ENCODE peak calls at places on chromosomes 6 and 20, in ten cellular contexts. One of them, this sample, is unnamed.

GRCh38 chr6:154842828-154843227 is 109.6 kb downstream of the SCAF8 start:
- DNase-seq in RPMI8226: no peak
- DNase-seq in left lung: no peak
- DNase-seq in T-helper 2 cell: no peak
- DNase-seq in amygdala: no peak
- DNase-seq in CD8-positive, alpha-beta T cell: no peak
- DNase-seq in GM23248: no peak
- DNase-seq in lower lobe of right lung: no peak
- DNase-seq in ELR: no peak
- DNase-seq in activated T-cell treated with anti-CD3 and anti-CD28 coated beads, Interleukin-2, amount 50 U/mL, for 4 hours: no peak
- DNase-seq in this sample: no peak

GRCh38 chr6:7786206-7786605 is 60.3 kb downstream of the BMP6 start:
- DNase-seq in activated T-cell treated with anti-CD3 and anti-CD28 coated beads, Interleukin-2, amount 50 U/mL, for 4 hours: no peak
- DNase-seq in RPMI8226: no peak
- DNase-seq in GM23248: peak; percentile 32
- DNase-seq in amygdala: no peak
- DNase-seq in ELR: no peak
- DNase-seq in left lung: no peak
- DNase-seq in CD8-positive, alpha-beta T cell: no peak
- DNase-seq in T-helper 2 cell: no peak
- DNase-seq in lower lobe of right lung: no peak
- DNase-seq in this sample: no peak

GRCh38 chr6:26536571-26537159 is 1.5 kb upstream of the HMGN4 start:
- DNase-seq in amygdala: no peak
- DNase-seq in RPMI8226: peak; percentile 78
- DNase-seq in lower lobe of right lung: no peak
- DNase-seq in activated T-cell treated with anti-CD3 and anti-CD28 coated beads, Interleukin-2, amount 50 U/mL, for 4 hours: no peak
- DNase-seq in CD8-positive, alpha-beta T cell: peak; percentile 53
- DNase-seq in ELR: peak; percentile 76
- DNase-seq in left lung: no peak
- DNase-seq in GM23248: peak; percentile 72
- DNase-seq in T-helper 2 cell: no peak
- DNase-seq in this sample: peak; percentile 38

GRCh38 chr20:49045440-49046086 is 549 bp upstream of the CSE1L start:
- DNase-seq in RPMI8226: peak; percentile 50
- DNase-seq in activated T-cell treated with anti-CD3 and anti-CD28 coated beads, Interleukin-2, amount 50 U/mL, for 4 hours: no peak
- DNase-seq in CD8-positive, alpha-beta T cell: no peak
- DNase-seq in lower lobe of right lung: peak; percentile 68
- DNase-seq in ELR: peak; percentile 23
- DNase-seq in T-helper 2 cell: peak; percentile 1
- DNase-seq in amygdala: peak; percentile 27
- DNase-seq in GM23248: peak; percentile 16
- DNase-seq in left lung: peak; percentile 84
- DNase-seq in this sample: no peak

GRCh38 chr6:2839982-2840793 is 1.5 kb downstream of the SERPINB1 start:
- DNase-seq in GM23248: peak; percentile 34
- DNase-seq in left lung: no peak
- DNase-seq in ELR: no peak
- DNase-seq in lower lobe of right lung: no peak
- DNase-seq in T-helper 2 cell: no peak
- DNase-seq in amygdala: no peak
- DNase-seq in RPMI8226: no peak
- DNase-seq in activated T-cell treated with anti-CD3 and anti-CD28 coated beads, Interleukin-2, amount 50 U/mL, for 4 hours: no peak
- DNase-seq in CD8-positive, alpha-beta T cell: no peak
- DNase-seq in this sample: no peak

GRCh38 chr6:105649192-105649591 is 246.3 kb upstream of the PREP start:
- DNase-seq in amygdala: no peak
- DNase-seq in CD8-positive, alpha-beta T cell: no peak
- DNase-seq in GM23248: no peak
- DNase-seq in left lung: no peak
- DNase-seq in ELR: no peak
- DNase-seq in RPMI8226: no peak
- DNase-seq in activated T-cell treated with anti-CD3 and anti-CD28 coated beads, Interleukin-2, amount 50 U/mL, for 4 hours: no peak
- DNase-seq in T-helper 2 cell: no peak
- DNase-seq in lower lobe of right lung: no peak
- DNase-seq in this sample: no peak

GRCh38 chr20:31605902-31606677 is 1.0 kb downstream of the ID1 start:
- DNase-seq in GM23248: peak; percentile 60
- DNase-seq in CD8-positive, alpha-beta T cell: peak; percentile 49
- DNase-seq in left lung: peak; percentile 85
- DNase-seq in amygdala: peak; percentile 10
- DNase-seq in activated T-cell treated with anti-CD3 and anti-CD28 coated beads, Interleukin-2, amount 50 U/mL, for 4 hours: no peak
- DNase-seq in T-helper 2 cell: no peak
- DNase-seq in lower lobe of right lung: peak; percentile 63
- DNase-seq in ELR: peak; percentile 43
- DNase-seq in RPMI8226: peak; percentile 34
- DNase-seq in this sample: peak; percentile 27

GRCh38 chr6:7143161-7143974 is 35.6 kb downstream of the RREB1 start:
- DNase-seq in T-helper 2 cell: no peak
- DNase-seq in left lung: no peak
- DNase-seq in activated T-cell treated with anti-CD3 and anti-CD28 coated beads, Interleukin-2, amount 50 U/mL, for 4 hours: no peak
- DNase-seq in lower lobe of right lung: no peak
- DNase-seq in GM23248: peak; percentile 68
- DNase-seq in ELR: no peak
- DNase-seq in CD8-positive, alpha-beta T cell: no peak
- DNase-seq in RPMI8226: peak; percentile 35
- DNase-seq in amygdala: peak; percentile 37
- DNase-seq in this sample: peak; percentile 93

GRCh38 chr6:152651986-152652385 is 14.8 kb upstream of the SYNE1 start:
- DNase-seq in left lung: no peak
- DNase-seq in activated T-cell treated with anti-CD3 and anti-CD28 coated beads, Interleukin-2, amount 50 U/mL, for 4 hours: no peak
- DNase-seq in ELR: peak; percentile 20
- DNase-seq in lower lobe of right lung: no peak
- DNase-seq in CD8-positive, alpha-beta T cell: no peak
- DNase-seq in GM23248: peak; percentile 57
- DNase-seq in T-helper 2 cell: no peak
- DNase-seq in amygdala: no peak
- DNase-seq in RPMI8226: no peak
- DNase-seq in this sample: no peak

GRCh38 chr20:4170621-4171537 is 155.5 kb upstream of the RNF24 start:
- DNase-seq in T-helper 2 cell: no peak
- DNase-seq in GM23248: no peak
- DNase-seq in amygdala: no peak
- DNase-seq in lower lobe of right lung: no peak
- DNase-seq in RPMI8226: no peak
- DNase-seq in ELR: peak; percentile 9
- DNase-seq in CD8-positive, alpha-beta T cell: no peak
- DNase-seq in left lung: no peak
- DNase-seq in activated T-cell treated with anti-CD3 and anti-CD28 coated beads, Interleukin-2, amount 50 U/mL, for 4 hours: no peak
- DNase-seq in this sample: no peak

GRCh38 chr6:170029416-170030283 is 261.2 kb downstream of the DLL1 start:
- DNase-seq in amygdala: no peak
- DNase-seq in activated T-cell treated with anti-CD3 and anti-CD28 coated beads, Interleukin-2, amount 50 U/mL, for 4 hours: no peak
- DNase-seq in left lung: peak; percentile 54
- DNase-seq in GM23248: no peak
- DNase-seq in ELR: no peak
- DNase-seq in lower lobe of right lung: no peak
- DNase-seq in CD8-positive, alpha-beta T cell: peak; percentile 45
- DNase-seq in T-helper 2 cell: no peak
- DNase-seq in RPMI8226: no peak
- DNase-seq in this sample: no peak

GRCh38 chr6:154932562-154933027 is 62.5 kb upstream of the TIAM2 start:
- DNase-seq in lower lobe of right lung: no peak
- DNase-seq in T-helper 2 cell: no peak
- DNase-seq in CD8-positive, alpha-beta T cell: no peak
- DNase-seq in ELR: peak; percentile 84
- DNase-seq in GM23248: peak; percentile 73
- DNase-seq in RPMI8226: no peak
- DNase-seq in amygdala: no peak
- DNase-seq in left lung: no peak
- DNase-seq in activated T-cell treated with anti-CD3 and anti-CD28 coated beads, Interleukin-2, amount 50 U/mL, for 4 hours: no peak
- DNase-seq in this sample: no peak

GRCh38 chr20:18287546-18287914 is 797 bp upstream of the ZNF133 start:
- DNase-seq in RPMI8226: no peak
- DNase-seq in activated T-cell treated with anti-CD3 and anti-CD28 coated beads, Interleukin-2, amount 50 U/mL, for 4 hours: no peak
- DNase-seq in amygdala: peak; percentile 39
- DNase-seq in ELR: no peak
- DNase-seq in lower lobe of right lung: peak; percentile 58
- DNase-seq in T-helper 2 cell: no peak
- DNase-seq in left lung: no peak
- DNase-seq in GM23248: peak; percentile 51
- DNase-seq in CD8-positive, alpha-beta T cell: no peak
- DNase-seq in this sample: no peak

GRCh38 chr6:47655719-47656595 is 42.4 kb upstream of the ADGRF4 start:
- DNase-seq in activated T-cell treated with anti-CD3 and anti-CD28 coated beads, Interleukin-2, amount 50 U/mL, for 4 hours: peak; percentile 12
- DNase-seq in ELR: peak; percentile 68
- DNase-seq in amygdala: no peak
- DNase-seq in T-helper 2 cell: no peak
- DNase-seq in left lung: peak; percentile 66
- DNase-seq in RPMI8226: no peak
- DNase-seq in lower lobe of right lung: no peak
- DNase-seq in CD8-positive, alpha-beta T cell: peak; percentile 48
- DNase-seq in GM23248: peak; percentile 53
- DNase-seq in this sample: no peak

GRCh38 chr6:18362058-18362561 is 25.0 kb upstream of the RNF144B start:
- DNase-seq in CD8-positive, alpha-beta T cell: no peak
- DNase-seq in amygdala: no peak
- DNase-seq in lower lobe of right lung: no peak
- DNase-seq in ELR: peak; percentile 67
- DNase-seq in left lung: no peak
- DNase-seq in T-helper 2 cell: no peak
- DNase-seq in GM23248: peak; percentile 92
- DNase-seq in activated T-cell treated with anti-CD3 and anti-CD28 coated beads, Interleukin-2, amount 50 U/mL, for 4 hours: no peak
- DNase-seq in RPMI8226: peak; percentile 65
- DNase-seq in this sample: no peak

GRCh38 chr20:20824924-20825584 is 112.6 kb upstream of the RALGAPA2 start:
- DNase-seq in RPMI8226: peak; percentile 76
- DNase-seq in T-helper 2 cell: no peak
- DNase-seq in activated T-cell treated with anti-CD3 and anti-CD28 coated beads, Interleukin-2, amount 50 U/mL, for 4 hours: peak; percentile 25
- DNase-seq in GM23248: peak; percentile 47
- DNase-seq in CD8-positive, alpha-beta T cell: peak; percentile 64
- DNase-seq in left lung: peak; percentile 83
- DNase-seq in ELR: peak; percentile 45
- DNase-seq in amygdala: peak; percentile 48
- DNase-seq in lower lobe of right lung: peak; percentile 68
- DNase-seq in this sample: peak; percentile 77

GRCh38 chr6:139062921-139063320 is 34.4 kb downstream of the ABRACL start:
- DNase-seq in activated T-cell treated with anti-CD3 and anti-CD28 coated beads, Interleukin-2, amount 50 U/mL, for 4 hours: no peak
- DNase-seq in ELR: no peak
- DNase-seq in lower lobe of right lung: no peak
- DNase-seq in left lung: no peak
- DNase-seq in CD8-positive, alpha-beta T cell: no peak
- DNase-seq in amygdala: no peak
- DNase-seq in RPMI8226: no peak
- DNase-seq in GM23248: peak; percentile 44
- DNase-seq in T-helper 2 cell: no peak
- DNase-seq in this sample: no peak

GRCh38 chr6:118680452-118681095 is 29.2 kb upstream of the CEP85L start:
- DNase-seq in amygdala: no peak
- DNase-seq in RPMI8226: no peak
- DNase-seq in lower lobe of right lung: no peak
- DNase-seq in GM23248: no peak
- DNase-seq in ELR: no peak
- DNase-seq in activated T-cell treated with anti-CD3 and anti-CD28 coated beads, Interleukin-2, amount 50 U/mL, for 4 hours: no peak
- DNase-seq in T-helper 2 cell: no peak
- DNase-seq in left lung: no peak
- DNase-seq in CD8-positive, alpha-beta T cell: no peak
- DNase-seq in this sample: no peak

GRCh38 chr6:6588064-6588923 is at the start of gene LY86:
- DNase-seq in activated T-cell treated with anti-CD3 and anti-CD28 coated beads, Interleukin-2, amount 50 U/mL, for 4 hours: no peak
- DNase-seq in CD8-positive, alpha-beta T cell: peak; percentile 66
- DNase-seq in T-helper 2 cell: no peak
- DNase-seq in GM23248: no peak
- DNase-seq in amygdala: no peak
- DNase-seq in RPMI8226: peak; percentile 94
- DNase-seq in ELR: no peak
- DNase-seq in left lung: no peak
- DNase-seq in lower lobe of right lung: no peak
- DNase-seq in this sample: no peak

GRCh38 chr6:157763129-157763893 is 59.7 kb upstream of the SNX9 start:
- DNase-seq in RPMI8226: peak; percentile 99
- DNase-seq in GM23248: peak; percentile 76
- DNase-seq in activated T-cell treated with anti-CD3 and anti-CD28 coated beads, Interleukin-2, amount 50 U/mL, for 4 hours: peak; percentile 35
- DNase-seq in ELR: peak; percentile 84
- DNase-seq in amygdala: no peak
- DNase-seq in left lung: peak; percentile 89
- DNase-seq in lower lobe of right lung: peak; percentile 93
- DNase-seq in T-helper 2 cell: no peak
- DNase-seq in CD8-positive, alpha-beta T cell: no peak
- DNase-seq in this sample: peak; percentile 90

GRCh38 chr6:78861509-78861908 is 5.8 kb upstream of the IRAK1BP1 start:
- DNase-seq in RPMI8226: no peak
- DNase-seq in lower lobe of right lung: no peak
- DNase-seq in left lung: no peak
- DNase-seq in activated T-cell treated with anti-CD3 and anti-CD28 coated beads, Interleukin-2, amount 50 U/mL, for 4 hours: no peak
- DNase-seq in GM23248: no peak
- DNase-seq in CD8-positive, alpha-beta T cell: no peak
- DNase-seq in amygdala: no peak
- DNase-seq in ELR: no peak
- DNase-seq in T-helper 2 cell: no peak
- DNase-seq in this sample: no peak

GRCh38 chr20:41425180-41425884 is 58.7 kb upstream of the EMILIN3 start:
- DNase-seq in ELR: no peak
- DNase-seq in RPMI8226: no peak
- DNase-seq in CD8-positive, alpha-beta T cell: no peak
- DNase-seq in left lung: no peak
- DNase-seq in lower lobe of right lung: no peak
- DNase-seq in GM23248: peak; percentile 64
- DNase-seq in T-helper 2 cell: no peak
- DNase-seq in activated T-cell treated with anti-CD3 and anti-CD28 coated beads, Interleukin-2, amount 50 U/mL, for 4 hours: no peak
- DNase-seq in amygdala: no peak
- DNase-seq in this sample: no peak

GRCh38 chr6:13295576-13295975 is 32.8 kb downstream of the TBC1D7 start:
- DNase-seq in activated T-cell treated with anti-CD3 and anti-CD28 coated beads, Interleukin-2, amount 50 U/mL, for 4 hours: no peak
- DNase-seq in RPMI8226: no peak
- DNase-seq in amygdala: no peak
- DNase-seq in lower lobe of right lung: no peak
- DNase-seq in CD8-positive, alpha-beta T cell: peak; percentile 37
- DNase-seq in left lung: no peak
- DNase-seq in T-helper 2 cell: no peak
- DNase-seq in ELR: no peak
- DNase-seq in GM23248: no peak
- DNase-seq in this sample: no peak

GRCh38 chr6:53038148-53038547 is 27.1 kb upstream of the FBXO9 start:
- DNase-seq in left lung: no peak
- DNase-seq in amygdala: no peak
- DNase-seq in RPMI8226: no peak
- DNase-seq in ELR: no peak
- DNase-seq in lower lobe of right lung: no peak
- DNase-seq in activated T-cell treated with anti-CD3 and anti-CD28 coated beads, Interleukin-2, amount 50 U/mL, for 4 hours: no peak
- DNase-seq in CD8-positive, alpha-beta T cell: no peak
- DNase-seq in GM23248: no peak
- DNase-seq in T-helper 2 cell: no peak
- DNase-seq in this sample: no peak

GRCh38 chr6:118677193-118677592 is 25.8 kb upstream of the CEP85L start:
- DNase-seq in RPMI8226: no peak
- DNase-seq in activated T-cell treated with anti-CD3 and anti-CD28 coated beads, Interleukin-2, amount 50 U/mL, for 4 hours: no peak
- DNase-seq in amygdala: no peak
- DNase-seq in CD8-positive, alpha-beta T cell: no peak
- DNase-seq in GM23248: no peak
- DNase-seq in left lung: no peak
- DNase-seq in lower lobe of right lung: no peak
- DNase-seq in T-helper 2 cell: no peak
- DNase-seq in ELR: no peak
- DNase-seq in this sample: no peak

GRCh38 chr6:131980791-131981623 is 29.8 kb upstream of the CCN2 start:
- DNase-seq in left lung: no peak
- DNase-seq in RPMI8226: no peak
- DNase-seq in T-helper 2 cell: no peak
- DNase-seq in amygdala: no peak
- DNase-seq in ELR: no peak
- DNase-seq in CD8-positive, alpha-beta T cell: no peak
- DNase-seq in GM23248: no peak
- DNase-seq in activated T-cell treated with anti-CD3 and anti-CD28 coated beads, Interleukin-2, amount 50 U/mL, for 4 hours: no peak
- DNase-seq in lower lobe of right lung: no peak
- DNase-seq in this sample: no peak

GRCh38 chr20:31536575-31536974 is 22.3 kb downstream of the HM13 start:
- DNase-seq in amygdala: no peak
- DNase-seq in lower lobe of right lung: no peak
- DNase-seq in left lung: no peak
- DNase-seq in activated T-cell treated with anti-CD3 and anti-CD28 coated beads, Interleukin-2, amount 50 U/mL, for 4 hours: no peak
- DNase-seq in ELR: no peak
- DNase-seq in GM23248: no peak
- DNase-seq in RPMI8226: no peak
- DNase-seq in T-helper 2 cell: no peak
- DNase-seq in CD8-positive, alpha-beta T cell: no peak
- DNase-seq in this sample: no peak

GRCh38 chr6:116251568-116252384 is 2.1 kb downstream of the TSPYL4 start:
- DNase-seq in T-helper 2 cell: no peak
- DNase-seq in RPMI8226: no peak
- DNase-seq in activated T-cell treated with anti-CD3 and anti-CD28 coated beads, Interleukin-2, amount 50 U/mL, for 4 hours: no peak
- DNase-seq in amygdala: no peak
- DNase-seq in GM23248: peak; percentile 89
- DNase-seq in left lung: no peak
- DNase-seq in lower lobe of right lung: no peak
- DNase-seq in CD8-positive, alpha-beta T cell: no peak
- DNase-seq in ELR: peak; percentile 77
- DNase-seq in this sample: no peak

This sample was measured in NCI-H1105.